ENCODE peak calls at places on chromosomes 2 and 18, in seven cellular contexts. G is nephron progenitor cell, I is NCI-H1436, A is NCI-H345, F is SW 1271, K is posterior cingulate gyrus, U is tibial artery. P is an unnamed sample.

GRCh38 chr2:174635747-174636399 is 38.3 kb upstream of the WIPF1 start:
- DNase-seq in G (no peak), I (no peak), A (no peak), F (no peak), K (no peak), U (no peak), P (no peak)

GRCh38 chr2:83006991-83007390 is 1452.1 kb downstream of the SUCLG1 start:
- DNase-seq in G (no peak), I (no peak), A (no peak), F (no peak), K (no peak), U (no peak), P (no peak)

GRCh38 chr2:5978352-5978751 is 286.2 kb downstream of the SOX11 start:
- DNase-seq in G (no peak), I (no peak), A (no peak), F (no peak), K (no peak), U (no peak), P (no peak)

GRCh38 chr2:481388-481787 is 193.5 kb upstream of the ALKAL2 start:
- DNase-seq in G (no peak), I (no peak), A (no peak), F (no peak), K (no peak), U (no peak), P (no peak)

GRCh38 chr2:11024010-11024615 is 112.4 kb downstream of the KCNF1 start:
- DNase-seq in G (no peak), I (no peak), A (no peak), F (no peak), K (no peak), U (no peak), P (no peak)

GRCh38 chr18:46477425-46478011 is 179.5 kb downstream of the LOXHD1 start:
- DNase-seq in G (no peak), I (no peak), A (no peak), F (no peak), K (peak; percentile 82), U (no peak), P (no peak)

GRCh38 chr18:21912339-21913239 is 172.0 kb downstream of the MIB1 start:
- DNase-seq in G (peak; percentile 22), I (no peak), A (no peak), F (no peak), K (no peak), U (no peak), P (no peak)

GRCh38 chr2:201643216-201643651 is at the start of gene TMEM237:
- DNase-seq in G (peak; percentile 65), I (peak; percentile 41), A (peak; percentile 41), F (no peak), K (peak; percentile 89), U (peak; percentile 82), P (peak; percentile 51)

GRCh38 chr2:46036929-46037328 is 260.3 kb upstream of the EPAS1 start:
- DNase-seq in G (no peak), I (no peak), A (no peak), F (no peak), K (no peak), U (no peak), P (peak; percentile 51)

GRCh38 chr2:40085786-40086185 is 306.7 kb upstream of the THUMPD2 start:
- DNase-seq in G (no peak), I (no peak), A (no peak), F (no peak), K (no peak), U (no peak), P (no peak)

GRCh38 chr2:241068136-241068941 is 33.7 kb downstream of the MTERF4 start:
- DNase-seq in G (no peak), I (no peak), A (no peak), F (no peak), K (no peak), U (peak; percentile 46), P (no peak)

GRCh38 chr18:46481847-46482245 is 175.2 kb downstream of the LOXHD1 start:
- DNase-seq in G (no peak), I (no peak), A (no peak), F (no peak), K (no peak), U (no peak), P (no peak)

GRCh38 chr2:39573276-39573675 is 92.4 kb upstream of the TMEM178A start:
- DNase-seq in G (no peak), I (no peak), A (no peak), F (no peak), K (no peak), U (no peak), P (no peak)

GRCh38 chr18:2281523-2282199 is 289.6 kb downstream of the METTL4 start:
- DNase-seq in G (no peak), I (no peak), A (no peak), F (no peak), K (no peak), U (no peak), P (no peak)

GRCh38 chr2:214995409-214995808 is 143.0 kb downstream of the ABCA12 start:
- DNase-seq in G (no peak), I (no peak), A (no peak), F (no peak), K (no peak), U (no peak), P (no peak)

GRCh38 chr2:217551229-217551909 is 451.4 kb downstream of the TNS1 start:
- DNase-seq in G (no peak), I (no peak), A (no peak), F (peak; percentile 14), K (no peak), U (no peak), P (no peak)

GRCh38 chr2:23513881-23514793 is 129.2 kb downstream of the KLHL29 start:
- DNase-seq in G (no peak), I (peak; percentile 24), A (no peak), F (no peak), K (peak; percentile 74), U (no peak), P (no peak)

GRCh38 chr2:241279413-241279812 is 36.1 kb downstream of the HDLBP start:
- DNase-seq in G (no peak), I (no peak), A (no peak), F (no peak), K (no peak), U (no peak), P (no peak)

GRCh38 chr18:78596794-78597193 is 382.8 kb upstream of the SALL3 start:
- DNase-seq in G (no peak), I (no peak), A (no peak), F (no peak), K (no peak), U (no peak), P (no peak)

GRCh38 chr18:51120809-51121596 is 76.5 kb downstream of the MEX3C start:
- DNase-seq in G (no peak), I (no peak), A (no peak), F (no peak), K (no peak), U (no peak), P (no peak)

GRCh38 chr18:31267823-31268481 is 50.0 kb upstream of the DSG1 start:
- DNase-seq in G (no peak), I (no peak), A (no peak), F (no peak), K (no peak), U (no peak), P (no peak)

GRCh38 chr2:12617366-12617765 is 99.4 kb upstream of the TRIB2 start:
- DNase-seq in G (no peak), I (no peak), A (no peak), F (no peak), K (no peak), U (no peak), P (no peak)

GRCh38 chr2:70988151-70988550 is 6.5 kb downstream of the TEX261 start:
- DNase-seq in G (no peak), I (no peak), A (no peak), F (no peak), K (no peak), U (peak; percentile 59), P (no peak)

GRCh38 chr2:241268716-241269445 is 46.6 kb downstream of the HDLBP start:
- DNase-seq in G (no peak), I (no peak), A (no peak), F (no peak), K (no peak), U (no peak), P (no peak)

GRCh38 chr2:11963966-11964365 is 217.5 kb downstream of the LPIN1 start:
- DNase-seq in G (no peak), I (no peak), A (no peak), F (no peak), K (no peak), U (no peak), P (no peak)

GRCh38 chr2:78992807-78993517 is 32.5 kb upstream of the REG3G start:
- DNase-seq in G (peak; percentile 47), I (no peak), A (peak; percentile 70), F (no peak), K (peak; percentile 85), U (no peak), P (no peak)

GRCh38 chr2:33153008-33153407 is 206.3 kb downstream of the LTBP1 start:
- DNase-seq in G (no peak), I (no peak), A (no peak), F (no peak), K (no peak), U (no peak), P (no peak)

GRCh38 chr18:57630759-57631660 is 9.4 kb upstream of the NARS1 start:
- DNase-seq in G (no peak), I (no peak), A (no peak), F (no peak), K (no peak), U (no peak), P (no peak)

GRCh38 chr2:238528953-238529781 is 102.4 kb downstream of the ASB1 start:
- DNase-seq in G (no peak), I (peak; percentile 78), A (peak; percentile 95), F (no peak), K (no peak), U (no peak), P (peak; percentile 53)

GRCh38 chr18:76602169-76602568 is 107.1 kb upstream of the ZNF516 start:
- DNase-seq in G (no peak), I (no peak), A (no peak), F (no peak), K (no peak), U (no peak), P (peak; percentile 27)

GRCh38 chr2:71045841-71046495 is 22.5 kb upstream of the NAGK start:
- DNase-seq in G (no peak), I (no peak), A (no peak), F (no peak), K (no peak), U (no peak), P (no peak)